ENCODE peak calls at places on chromosomes 1 and 21, in five cellular contexts. U is BJ, L is IMR-90, H is fibroblast of lung, E is breast epithelium. F is an unnamed sample. For H3K27me3 and H3K36me3, the result is how much of the 10 kb centered on the place peaks cover.

GRCh38 chr1:14345925-14346550 is 252.4 kb upstream of the KAZN start:
- DNase-seq in U (no peak), L (no peak), H (peak), E (no peak), F (no peak)

GRCh38 chr21:27772816-27773215 is 805.9 kb upstream of the ADAMTS5 start:
- DNase-seq in U (no peak), L (no peak), H (no peak), E (no peak), F (no peak)

GRCh38 chr1:96309783-96310182 is 411.8 kb upstream of the PTBP2 start:
- DNase-seq in U (no peak), L (peak), H (peak), E (no peak), F (peak)

GRCh38 chr1:5348732-5349465 is 643.3 kb downstream of the NPHP4 start:
- DNase-seq in U (no peak), L (no peak), H (no peak), E (no peak), F (no peak)

GRCh38 chr1:208332774-208333126 is 88.6 kb upstream of the PLXNA2 start:
- DNase-seq in U (no peak), L (no peak), H (no peak), E (no peak), F (no peak)

GRCh38 chr1:184191181-184191601 is 139.7 kb downstream of the TSEN15 start:
- DNase-seq in U (peak), L (peak), H (peak), E (no peak), F (no peak)

GRCh38 chr1:171267391-171267790 is 19.1 kb downstream of the FMO1 start:
- DNase-seq in U (peak), L (peak), H (peak), E (no peak), F (peak)

GRCh38 chr1:39965051-39965450 is 10.1 kb downstream of the MFSD2A start:
- DNase-seq in U (no peak), L (no peak), H (no peak), E (no peak), F (no peak)

GRCh38 chr1:159428536-159428935 is 3.5 kb upstream of the OR10J4 start:
- DNase-seq in U (no peak), L (no peak), H (peak), E (no peak), F (no peak)

GRCh38 chr1:229091721-229092136 is 179.2 kb upstream of the RAB4A start:
- DNase-seq in U (no peak), L (no peak), H (no peak), E (no peak), F (no peak)

GRCh38 chr21:46562964-46563607 is 41.8 kb downstream of the S100B start:
- DNase-seq in U (no peak), L (no peak), H (no peak), E (no peak), F (no peak)

GRCh38 chr1:89953072-89953626 is 41.8 kb upstream of the ZNF326 start:
- DNase-seq in U (peak), L (peak), H (peak), E (no peak), F (peak)

GRCh38 chr1:8423134-8423701 is 105.3 kb downstream of the SLC45A1 start:
- DNase-seq in U (no peak), L (no peak), H (no peak), E (no peak), F (peak)

GRCh38 chr21:18398843-18399242 is 4.7 kb downstream of the TMPRSS15 start:
- DNase-seq in U (no peak), L (no peak), H (no peak), E (no peak), F (no peak)

GRCh38 chr1:179817789-179818188 is 59.8 kb downstream of the TOR1AIP2 start:
- DNase-seq in U (peak), L (peak), H (peak), E (no peak), F (no peak)

GRCh38 chr1:119361611-119362010 is 7.0 kb upstream of the HAO2 start:
- DNase-seq in U (no peak), L (no peak), H (no peak), E (no peak), F (no peak)

GRCh38 chr1:225875044-225875822 is 6.9 kb downstream of the TMEM63A start:
- DNase-seq in U (no peak), L (no peak), H (no peak), E (peak), F (peak)

GRCh38 chr21:16563795-16564194 is 834.0 kb downstream of the USP25 start:
- DNase-seq in U (no peak), L (no peak), H (peak), E (no peak), F (no peak)

GRCh38 chr1:149932474-149932873 is 4.2 kb downstream of the MTMR11 start:
- DNase-seq in U (no peak), L (no peak), H (no peak), E (no peak), F (no peak)

GRCh38 chr1:207801819-207802218 is 50.0 kb downstream of the CD46 start:
- DNase-seq in U (no peak), L (no peak), H (no peak), E (no peak), F (no peak)

GRCh38 chr1:212470059-212470458 is 37.3 kb downstream of the NENF start:
- DNase-seq in U (peak), L (peak), H (peak), E (peak), F (peak)

GRCh38 chr1:55893155-55893554 is 678.0 kb upstream of the USP24 start:
- DNase-seq in U (no peak), L (peak), H (peak), E (no peak), F (peak)

GRCh38 chr1:18932387-18932786 is 24.1 kb downstream of the IFFO2 start:
- DNase-seq in U (no peak), L (peak), H (peak), E (no peak), F (peak)

GRCh38 chr1:6008696-6009095 is 16.5 kb upstream of the NPHP4 start:
- DNase-seq in U (no peak), L (no peak), H (no peak), E (no peak), F (no peak)

GRCh38 chr1:233518344-233518743 is 95.6 kb upstream of the KCNK1 start:
- DNase-seq in U (no peak), L (no peak), H (peak), E (no peak), F (peak)

GRCh38 chr21:45898028-45898350 is 83.6 kb upstream of the COL6A1 start:
- DNase-seq in U (no peak), L (no peak), H (no peak), E (no peak), F (no peak)

GRCh38 chr1:79304131-79304530 is 297.6 kb upstream of the ADGRL4 start:
- DNase-seq in U (peak), L (peak), H (no peak), E (no peak), F (no peak)

GRCh38 chr1:246165826-246166709 is 341.0 kb downstream of the SMYD3 start:
- DNase-seq in U (no peak), L (no peak), H (no peak), E (no peak), F (peak)

GRCh38 chr1:86247553-86248279 is 91.1 kb upstream of the COL24A1 start:
- DNase-seq in U (peak), L (peak), H (peak), E (no peak), F (no peak)

GRCh38 chr1:89148259-89148658 is 22.3 kb upstream of the GBP2 start:
- DNase-seq in U (no peak), L (no peak), H (no peak), E (no peak), F (no peak)

GRCh38 chr1:175481126-175482071 is 262.0 kb downstream of the TNR start:
- DNase-seq in U (no peak), L (peak), H (peak), E (no peak), F (peak)

GRCh38 chr1:8004803-8005573 is 21.1 kb downstream of the ERRFI1 start:
- DNase-seq in U (peak), L (peak), H (peak), E (peak), F (peak)

GRCh38 chr21:44795342-44795741 is 6.3 kb downstream of the UBE2G2 start:
- DNase-seq in U (no peak), L (no peak), H (no peak), E (no peak), F (peak)

GRCh38 chr1:24299901-24300300 is 19.3 kb upstream of the GRHL3 start:
- DNase-seq in U (no peak), L (no peak), H (no peak), E (no peak), F (no peak)

DNA sequence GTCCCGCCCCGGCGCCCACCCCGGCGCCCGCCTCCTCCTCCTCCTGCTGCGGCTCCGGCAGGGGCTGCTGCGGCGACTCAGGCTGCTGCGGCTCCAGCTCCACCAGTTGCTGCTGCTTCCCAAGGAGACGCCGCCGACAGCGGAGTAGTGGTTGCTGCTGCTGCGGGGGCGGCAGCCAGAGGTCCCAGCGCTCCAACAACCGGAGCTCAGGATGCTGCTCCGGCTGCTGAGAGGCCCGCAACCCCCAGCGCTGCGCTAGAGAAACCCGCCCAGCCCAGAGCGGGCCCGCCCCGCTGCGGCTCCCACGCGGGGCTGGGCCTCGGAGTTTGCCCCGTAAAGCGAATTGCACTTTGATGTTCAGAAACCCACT is 1.2 kb downstream of the CRCT1 start:
- DNase-seq in U (no peak), L (peak), H (peak), E (no peak), F (peak)
- H3K4me3 ChIP-seq in U (no peak), L (peak), H (no peak), E (peak), F (peak)

GRCh38 chr21:29940993-29941392 is 1.2 kb upstream of the GRIK1 start:
- DNase-seq in U (no peak), L (no peak), H (no peak), E (no peak), F (no peak)
- H3K27me3 ChIP-seq in U (under half), L (under half), H (under half), E (under half), F (under half)

DNA sequence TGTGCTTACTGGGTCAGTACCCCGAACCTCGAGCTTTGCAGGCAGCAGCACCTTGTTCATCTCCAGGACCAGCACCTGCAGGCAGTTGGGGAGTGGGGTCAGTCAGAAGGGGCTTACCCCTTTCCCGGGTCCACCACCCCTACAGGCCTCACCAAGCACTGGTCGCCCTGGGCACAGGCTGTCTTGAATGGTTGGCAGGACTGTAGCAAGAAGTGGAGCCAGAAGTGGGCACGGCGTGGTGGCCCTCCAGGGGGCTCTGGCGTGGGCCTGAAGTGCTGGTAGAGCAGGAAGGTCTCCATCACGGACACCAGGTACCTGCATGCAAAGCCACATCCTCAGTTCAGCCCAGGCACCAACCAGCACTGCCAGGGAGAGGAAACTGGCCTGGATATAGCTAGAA is 5.2 kb downstream of the MAP3K6 start:
- DNase-seq in U (no peak), L (no peak), H (no peak), E (no peak), F (no peak)
- H3K36me3 ChIP-seq in U (under half), L (under half), H (under half), E (under half), F (half or more)

GRCh38 chr1:113508364-113509164 is 118.2 kb downstream of the MAGI3 start:
- DNase-seq in U (no peak), L (no peak), H (no peak), E (no peak), F (no peak)
- H3K4me3 ChIP-seq in U (no peak), L (no peak), H (no peak), E (no peak), F (no peak)

GRCh38 chr21:41764558-41765392 is 2.1 kb downstream of the RIPK4 start:
- DNase-seq in U (no peak), L (no peak), H (no peak), E (no peak), F (peak)
- H3K27me3 ChIP-seq in U (under half), L (half or more), H (half or more), E (under half), F (under half)

GRCh38 chr1:21245688-21246229 is 44.5 kb downstream of the ECE1 start:
- DNase-seq in U (no peak), L (no peak), H (no peak), E (no peak), F (no peak)
- H3K36me3 ChIP-seq in U (under half), L (half or more), H (under half), E (under half), F (under half)

GRCh38 chr1:26003262-26003661 is 5.4 kb upstream of the PAFAH2 start:
- DNase-seq in U (no peak), L (no peak), H (no peak), E (no peak), F (no peak)

GRCh38 chr1:25998075-25998761 is 355 bp upstream of the PAFAH2 start:
- DNase-seq in U (peak), L (peak), H (peak), E (peak), F (peak)

GRCh38 chr1:25997759-25998074 is at the start of gene PAFAH2:
- DNase-seq in U (no peak), L (no peak), H (no peak), E (no peak), F (no peak)

GRCh38 chr1:25996966-25997758 is 701 bp downstream of the PAFAH2 start:
- DNase-seq in U (no peak), L (peak), H (peak), E (no peak), F (peak)

DNA sequence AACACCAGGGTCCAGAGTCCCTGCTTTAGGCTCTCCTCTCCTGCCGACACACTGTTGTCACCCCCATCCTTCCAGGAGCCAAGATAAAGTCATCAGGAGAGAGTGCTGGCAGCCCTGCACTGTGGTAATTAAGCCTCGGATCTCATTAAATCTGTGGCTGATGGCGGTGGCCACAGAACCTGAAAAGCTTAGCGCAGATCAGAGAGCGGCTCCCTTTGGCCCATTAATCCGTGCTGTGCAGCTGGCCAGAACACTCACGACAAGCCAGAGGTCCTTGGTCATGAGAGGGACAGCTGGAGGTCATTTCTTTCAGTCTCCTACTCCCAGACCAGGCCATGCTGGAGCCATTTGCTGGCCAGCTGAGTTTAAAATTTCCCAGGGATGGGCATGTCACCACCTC is 1.6 kb upstream of the PAFAH2 start:
- DNase-seq in U (no peak), L (no peak), H (no peak), E (no peak), F (no peak)
- H3K4me3 ChIP-seq in U (no peak), L (no peak), H (no peak), E (no peak), F (no peak)

DNA sequence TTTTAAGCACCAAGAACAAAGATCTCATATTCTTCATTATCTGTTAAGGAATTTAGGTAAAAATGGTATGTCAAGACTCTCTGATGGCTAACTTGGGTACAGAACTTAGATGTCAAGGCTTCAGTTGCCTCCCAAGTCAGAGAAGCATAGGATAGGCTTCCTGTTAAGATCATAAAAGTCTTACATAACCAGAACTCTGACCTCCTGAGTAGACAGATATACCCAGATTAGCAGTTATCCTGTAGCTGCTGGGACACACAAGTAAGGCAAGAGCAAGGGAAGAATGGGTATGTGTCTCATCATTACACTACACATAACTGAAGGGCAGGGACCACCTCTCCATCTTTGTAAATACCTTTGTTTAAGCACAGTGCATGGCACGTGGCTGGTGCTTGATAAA is 15.4 kb upstream of the KLHL12 start:
- DNase-seq in U (no peak), L (no peak), H (no peak), E (no peak), F (no peak)
- H3K27me3 ChIP-seq in U (under half), L (under half), H (under half), E (under half), F (under half)

GRCh38 chr1:156045070-156045469 is 8.5 kb downstream of the UBQLN4 start:
- DNase-seq in U (no peak), L (no peak), H (no peak), E (no peak), F (no peak)
- H3K36me3 ChIP-seq in U (under half), L (under half), H (under half), E (under half), F (under half)

DNA sequence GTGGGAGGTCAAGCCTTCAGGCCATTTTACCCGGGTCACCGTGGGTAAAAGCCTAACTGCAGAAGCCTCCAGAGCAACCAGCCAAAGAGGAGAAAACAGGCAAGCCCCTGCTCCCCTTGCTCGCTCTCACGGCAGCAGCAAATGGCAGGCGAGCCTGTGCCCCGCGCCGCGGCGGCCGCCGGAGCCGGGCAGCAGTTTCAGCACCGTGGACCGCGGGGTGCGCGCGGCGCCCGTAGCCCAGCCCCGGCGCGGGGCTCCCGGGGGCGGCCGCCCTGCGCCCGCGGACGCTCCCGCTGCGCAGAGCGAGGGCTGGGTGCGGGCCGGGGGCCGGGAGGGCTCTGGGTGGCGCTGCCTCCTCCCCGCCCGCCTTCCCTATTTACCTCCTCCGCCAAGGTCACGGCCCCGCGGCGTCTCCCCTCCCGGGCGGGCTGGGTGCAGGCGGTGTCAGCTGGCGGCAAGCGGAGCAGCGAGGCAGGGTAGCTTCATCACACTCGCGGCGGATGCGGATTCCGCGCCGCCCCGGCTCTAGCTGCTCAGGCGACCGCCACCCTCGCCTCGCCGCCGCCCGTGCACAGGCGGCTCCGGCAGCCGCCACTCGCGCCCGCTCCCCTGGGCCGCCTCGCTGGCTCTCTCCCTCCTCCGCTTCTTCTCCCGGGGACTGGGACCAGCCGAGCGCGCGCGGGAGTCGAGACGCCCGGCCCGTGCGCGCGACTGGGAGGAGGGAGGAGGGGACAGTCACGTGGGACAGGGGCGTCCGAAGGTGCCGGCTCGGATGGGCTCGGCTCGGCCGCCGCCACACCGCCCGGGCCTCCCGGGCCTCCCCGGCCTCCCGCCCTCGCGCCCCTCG is at the start of gene RGS7:
- DNase-seq in U (no peak), L (peak), H (peak), E (peak), F (no peak)
- H3K4me3 ChIP-seq in U (peak), L (peak), H (peak), E (peak), F (peak)